ENCODE peak calls at places on chromosomes 5 and 9, in nine cellular contexts. One of them, this sample, is unnamed.

GRCh38 chr9:128216781-128217553 is 13.8 kb downstream of the DNM1 start:
- DNase-seq in EL: no peak
- DNase-seq in NCI-H524 treated with DMSO at 0.1 percent for 48 hours: no peak
- DNase-seq in cardiac fibroblast: peak
- DNase-seq in stimulated activated CD8-positive, alpha-beta memory T cell treated with anti-CD3 and anti-CD28 coated beads, Interleukin-15, amount 100 ng/mL, for 4 hours: no peak
- DNase-seq in endothelial cell: no peak
- DNase-seq in NCI-H510A treated with DMSO at 0.1 percent for 48 hours: no peak
- DNase-seq in upper lobe of right lung: peak
- DNase-seq in activated T-helper 1 cell treated with Interleukin-2 at 50 U/mL for 16 hours: no peak
- DNase-seq in this sample: no peak

GRCh38 chr9:112532427-112532826 is 45.8 kb downstream of the KIAA1958 start:
- DNase-seq in endothelial cell: no peak
- DNase-seq in NCI-H524 treated with DMSO at 0.1 percent for 48 hours: peak
- DNase-seq in cardiac fibroblast: peak
- DNase-seq in activated T-helper 1 cell treated with Interleukin-2 at 50 U/mL for 16 hours: no peak
- DNase-seq in NCI-H510A treated with DMSO at 0.1 percent for 48 hours: no peak
- DNase-seq in stimulated activated CD8-positive, alpha-beta memory T cell treated with anti-CD3 and anti-CD28 coated beads, Interleukin-15, amount 100 ng/mL, for 4 hours: no peak
- DNase-seq in EL: peak
- DNase-seq in upper lobe of right lung: no peak
- DNase-seq in this sample: no peak

GRCh38 chr5:138604176-138604785 is 29.1 kb upstream of the HSPA9 start:
- DNase-seq in NCI-H510A treated with DMSO at 0.1 percent for 48 hours: no peak
- DNase-seq in endothelial cell: no peak
- DNase-seq in upper lobe of right lung: no peak
- DNase-seq in cardiac fibroblast: no peak
- DNase-seq in EL: no peak
- DNase-seq in NCI-H524 treated with DMSO at 0.1 percent for 48 hours: no peak
- DNase-seq in activated T-helper 1 cell treated with Interleukin-2 at 50 U/mL for 16 hours: no peak
- DNase-seq in stimulated activated CD8-positive, alpha-beta memory T cell treated with anti-CD3 and anti-CD28 coated beads, Interleukin-15, amount 100 ng/mL, for 4 hours: no peak
- DNase-seq in this sample: no peak

GRCh38 chr9:132638240-132638639 is 31.5 kb downstream of the DDX31 start:
- DNase-seq in NCI-H524 treated with DMSO at 0.1 percent for 48 hours: peak
- DNase-seq in stimulated activated CD8-positive, alpha-beta memory T cell treated with anti-CD3 and anti-CD28 coated beads, Interleukin-15, amount 100 ng/mL, for 4 hours: no peak
- DNase-seq in upper lobe of right lung: no peak
- DNase-seq in activated T-helper 1 cell treated with Interleukin-2 at 50 U/mL for 16 hours: no peak
- DNase-seq in cardiac fibroblast: peak
- DNase-seq in EL: no peak
- DNase-seq in endothelial cell: no peak
- DNase-seq in NCI-H510A treated with DMSO at 0.1 percent for 48 hours: no peak
- DNase-seq in this sample: no peak

GRCh38 chr5:171422495-171422894 is 3.0 kb downstream of the FGF18 start:
- DNase-seq in NCI-H524 treated with DMSO at 0.1 percent for 48 hours: no peak
- DNase-seq in cardiac fibroblast: no peak
- DNase-seq in activated T-helper 1 cell treated with Interleukin-2 at 50 U/mL for 16 hours: no peak
- DNase-seq in NCI-H510A treated with DMSO at 0.1 percent for 48 hours: no peak
- DNase-seq in EL: no peak
- DNase-seq in stimulated activated CD8-positive, alpha-beta memory T cell treated with anti-CD3 and anti-CD28 coated beads, Interleukin-15, amount 100 ng/mL, for 4 hours: no peak
- DNase-seq in upper lobe of right lung: no peak
- DNase-seq in endothelial cell: no peak
- DNase-seq in this sample: no peak

GRCh38 chr9:125829743-125830142 is 82.6 kb downstream of the PBX3 start:
- DNase-seq in upper lobe of right lung: no peak
- DNase-seq in stimulated activated CD8-positive, alpha-beta memory T cell treated with anti-CD3 and anti-CD28 coated beads, Interleukin-15, amount 100 ng/mL, for 4 hours: no peak
- DNase-seq in endothelial cell: no peak
- DNase-seq in NCI-H510A treated with DMSO at 0.1 percent for 48 hours: peak
- DNase-seq in activated T-helper 1 cell treated with Interleukin-2 at 50 U/mL for 16 hours: peak
- DNase-seq in cardiac fibroblast: peak
- DNase-seq in EL: no peak
- DNase-seq in NCI-H524 treated with DMSO at 0.1 percent for 48 hours: no peak
- DNase-seq in this sample: no peak

GRCh38 chr9:114681594-114682332 is at the start of gene TEX48:
- DNase-seq in EL: peak
- DNase-seq in cardiac fibroblast: peak
- DNase-seq in activated T-helper 1 cell treated with Interleukin-2 at 50 U/mL for 16 hours: peak
- DNase-seq in NCI-H510A treated with DMSO at 0.1 percent for 48 hours: peak
- DNase-seq in stimulated activated CD8-positive, alpha-beta memory T cell treated with anti-CD3 and anti-CD28 coated beads, Interleukin-15, amount 100 ng/mL, for 4 hours: peak
- DNase-seq in upper lobe of right lung: no peak
- DNase-seq in endothelial cell: peak
- DNase-seq in NCI-H524 treated with DMSO at 0.1 percent for 48 hours: peak
- DNase-seq in this sample: peak

GRCh38 chr9:78326564-78326963 is 29.6 kb downstream of the PSAT1 start:
- DNase-seq in cardiac fibroblast: no peak
- DNase-seq in NCI-H510A treated with DMSO at 0.1 percent for 48 hours: no peak
- DNase-seq in upper lobe of right lung: no peak
- DNase-seq in activated T-helper 1 cell treated with Interleukin-2 at 50 U/mL for 16 hours: no peak
- DNase-seq in stimulated activated CD8-positive, alpha-beta memory T cell treated with anti-CD3 and anti-CD28 coated beads, Interleukin-15, amount 100 ng/mL, for 4 hours: no peak
- DNase-seq in EL: no peak
- DNase-seq in NCI-H524 treated with DMSO at 0.1 percent for 48 hours: no peak
- DNase-seq in endothelial cell: no peak
- DNase-seq in this sample: no peak

GRCh38 chr9:127098916-127099315 is 23.5 kb downstream of the ANGPTL2 start:
- DNase-seq in upper lobe of right lung: no peak
- DNase-seq in cardiac fibroblast: no peak
- DNase-seq in activated T-helper 1 cell treated with Interleukin-2 at 50 U/mL for 16 hours: no peak
- DNase-seq in stimulated activated CD8-positive, alpha-beta memory T cell treated with anti-CD3 and anti-CD28 coated beads, Interleukin-15, amount 100 ng/mL, for 4 hours: no peak
- DNase-seq in NCI-H524 treated with DMSO at 0.1 percent for 48 hours: no peak
- DNase-seq in EL: no peak
- DNase-seq in NCI-H510A treated with DMSO at 0.1 percent for 48 hours: no peak
- DNase-seq in endothelial cell: no peak
- DNase-seq in this sample: no peak

GRCh38 chr5:9288234-9288633 is 257.6 kb downstream of the SEMA5A start:
- DNase-seq in NCI-H510A treated with DMSO at 0.1 percent for 48 hours: no peak
- DNase-seq in EL: no peak
- DNase-seq in endothelial cell: no peak
- DNase-seq in stimulated activated CD8-positive, alpha-beta memory T cell treated with anti-CD3 and anti-CD28 coated beads, Interleukin-15, amount 100 ng/mL, for 4 hours: no peak
- DNase-seq in upper lobe of right lung: no peak
- DNase-seq in cardiac fibroblast: no peak
- DNase-seq in NCI-H524 treated with DMSO at 0.1 percent for 48 hours: no peak
- DNase-seq in activated T-helper 1 cell treated with Interleukin-2 at 50 U/mL for 16 hours: no peak
- DNase-seq in this sample: no peak

GRCh38 chr9:98259791-98260190 is 4.3 kb upstream of the TBC1D2 start:
- DNase-seq in stimulated activated CD8-positive, alpha-beta memory T cell treated with anti-CD3 and anti-CD28 coated beads, Interleukin-15, amount 100 ng/mL, for 4 hours: no peak
- DNase-seq in EL: no peak
- DNase-seq in endothelial cell: no peak
- DNase-seq in cardiac fibroblast: no peak
- DNase-seq in activated T-helper 1 cell treated with Interleukin-2 at 50 U/mL for 16 hours: no peak
- DNase-seq in NCI-H510A treated with DMSO at 0.1 percent for 48 hours: no peak
- DNase-seq in NCI-H524 treated with DMSO at 0.1 percent for 48 hours: no peak
- DNase-seq in upper lobe of right lung: no peak
- DNase-seq in this sample: no peak